ENCODE peak calls at places on chromosomes 12 and 14, in ten cellular contexts. One of them, this sample, is unnamed.
A peak's percentile ranks its signal among the peaks of the same experiment; 100 is the strongest.

GRCh38 chr12:9143137-9143536 is 27.4 kb upstream of the A2M start:
- DNase-seq in gastrocnemius medialis: no peak
- DNase-seq in SJSA1: no peak
- DNase-seq in NT2/D1: no peak
- DNase-seq in naive thymus-derived CD4-positive, alpha-beta T cell: no peak
- DNase-seq in upper lobe of right lung: no peak
- DNase-seq in right atrium auricular region: no peak
- DNase-seq in A549: no peak
- DNase-seq in right cardiac atrium: no peak
- DNase-seq in mammary epithelial cell: no peak
- DNase-seq in this sample: no peak

GRCh38 chr12:50218386-50218785 is 51.2 kb upstream of the CERS5 start:
- DNase-seq in upper lobe of right lung: no peak
- DNase-seq in gastrocnemius medialis: no peak
- DNase-seq in SJSA1: peak; percentile 69
- DNase-seq in right cardiac atrium: no peak
- DNase-seq in A549: no peak
- DNase-seq in NT2/D1: no peak
- DNase-seq in right atrium auricular region: no peak
- DNase-seq in mammary epithelial cell: peak; percentile 86
- DNase-seq in naive thymus-derived CD4-positive, alpha-beta T cell: no peak
- DNase-seq in this sample: no peak

GRCh38 chr14:95206534-95206933 is 49.2 kb upstream of the DICER1 start:
- DNase-seq in right atrium auricular region: no peak
- DNase-seq in NT2/D1: no peak
- DNase-seq in upper lobe of right lung: no peak
- DNase-seq in gastrocnemius medialis: no peak
- DNase-seq in SJSA1: no peak
- DNase-seq in A549: no peak
- DNase-seq in naive thymus-derived CD4-positive, alpha-beta T cell: no peak
- DNase-seq in right cardiac atrium: no peak
- DNase-seq in mammary epithelial cell: no peak
- DNase-seq in this sample: no peak

GRCh38 chr12:105474672-105475071 is 144.2 kb downstream of the C12orf75 start:
- DNase-seq in upper lobe of right lung: no peak
- DNase-seq in right atrium auricular region: no peak
- DNase-seq in gastrocnemius medialis: no peak
- DNase-seq in A549: no peak
- DNase-seq in right cardiac atrium: no peak
- DNase-seq in mammary epithelial cell: peak; percentile 87
- DNase-seq in NT2/D1: no peak
- DNase-seq in SJSA1: no peak
- DNase-seq in naive thymus-derived CD4-positive, alpha-beta T cell: no peak
- DNase-seq in this sample: no peak

GRCh38 chr14:104460920-104461651 is 118.5 kb upstream of the C14orf180 start:
- DNase-seq in right cardiac atrium: peak; percentile 66
- DNase-seq in A549: no peak
- DNase-seq in upper lobe of right lung: no peak
- DNase-seq in NT2/D1: no peak
- DNase-seq in mammary epithelial cell: no peak
- DNase-seq in naive thymus-derived CD4-positive, alpha-beta T cell: no peak
- DNase-seq in right atrium auricular region: peak; percentile 53
- DNase-seq in SJSA1: no peak
- DNase-seq in gastrocnemius medialis: no peak
- DNase-seq in this sample: no peak

GRCh38 chr12:7075931-7076330 is 15.4 kb downstream of the C1S start:
- DNase-seq in gastrocnemius medialis: no peak
- DNase-seq in right cardiac atrium: no peak
- DNase-seq in SJSA1: no peak
- DNase-seq in upper lobe of right lung: no peak
- DNase-seq in A549: no peak
- DNase-seq in mammary epithelial cell: no peak
- DNase-seq in right atrium auricular region: no peak
- DNase-seq in NT2/D1: no peak
- DNase-seq in naive thymus-derived CD4-positive, alpha-beta T cell: no peak
- DNase-seq in this sample: no peak

GRCh38 chr12:57087689-57088441 is 1.0 kb upstream of the NAB2 start:
- DNase-seq in SJSA1: peak; percentile 94
- DNase-seq in NT2/D1: no peak
- DNase-seq in A549: peak; percentile 78
- DNase-seq in mammary epithelial cell: peak; percentile 93
- DNase-seq in right cardiac atrium: peak; percentile 96
- DNase-seq in naive thymus-derived CD4-positive, alpha-beta T cell: peak; percentile 70
- DNase-seq in right atrium auricular region: peak; percentile 89
- DNase-seq in gastrocnemius medialis: peak; percentile 81
- DNase-seq in upper lobe of right lung: peak; percentile 97
- DNase-seq in this sample: peak; percentile 86

GRCh38 chr12:120194534-120195395 is at the start of gene GCN1:
- DNase-seq in A549: peak; percentile 76
- DNase-seq in SJSA1: peak; percentile 75
- DNase-seq in right atrium auricular region: peak; percentile 79
- DNase-seq in naive thymus-derived CD4-positive, alpha-beta T cell: peak; percentile 77
- DNase-seq in gastrocnemius medialis: peak; percentile 84
- DNase-seq in mammary epithelial cell: peak; percentile 84
- DNase-seq in NT2/D1: peak; percentile 74
- DNase-seq in right cardiac atrium: peak; percentile 94
- DNase-seq in upper lobe of right lung: peak; percentile 94
- DNase-seq in this sample: peak; percentile 64

GRCh38 chr14:90438841-90439240 is 42.0 kb downstream of the CALM1 start:
- DNase-seq in SJSA1: no peak
- DNase-seq in NT2/D1: no peak
- DNase-seq in A549: no peak
- DNase-seq in right atrium auricular region: no peak
- DNase-seq in gastrocnemius medialis: no peak
- DNase-seq in naive thymus-derived CD4-positive, alpha-beta T cell: no peak
- DNase-seq in upper lobe of right lung: no peak
- DNase-seq in mammary epithelial cell: no peak
- DNase-seq in right cardiac atrium: no peak
- DNase-seq in this sample: no peak

GRCh38 chr14:90443161-90444076 is 46.6 kb downstream of the CALM1 start:
- DNase-seq in gastrocnemius medialis: no peak
- DNase-seq in right cardiac atrium: no peak
- DNase-seq in mammary epithelial cell: peak; percentile 56
- DNase-seq in NT2/D1: no peak
- DNase-seq in naive thymus-derived CD4-positive, alpha-beta T cell: peak; percentile 2
- DNase-seq in SJSA1: no peak
- DNase-seq in upper lobe of right lung: peak; percentile 28
- DNase-seq in A549: no peak
- DNase-seq in right atrium auricular region: no peak
- DNase-seq in this sample: no peak

GRCh38 chr14:90444077-90444696 is 47.4 kb downstream of the CALM1 start:
- DNase-seq in NT2/D1: no peak
- DNase-seq in mammary epithelial cell: peak; percentile 98
- DNase-seq in upper lobe of right lung: peak; percentile 89
- DNase-seq in right atrium auricular region: no peak
- DNase-seq in gastrocnemius medialis: peak; percentile 58
- DNase-seq in A549: no peak
- DNase-seq in naive thymus-derived CD4-positive, alpha-beta T cell: no peak
- DNase-seq in SJSA1: no peak
- DNase-seq in right cardiac atrium: no peak
- DNase-seq in this sample: no peak

GRCh38 chr14:90440592-90440991 is 43.8 kb downstream of the CALM1 start:
- DNase-seq in naive thymus-derived CD4-positive, alpha-beta T cell: no peak
- DNase-seq in gastrocnemius medialis: no peak
- DNase-seq in A549: no peak
- DNase-seq in right cardiac atrium: no peak
- DNase-seq in NT2/D1: no peak
- DNase-seq in upper lobe of right lung: no peak
- DNase-seq in mammary epithelial cell: no peak
- DNase-seq in SJSA1: no peak
- DNase-seq in right atrium auricular region: no peak
- DNase-seq in this sample: no peak

DNA sequence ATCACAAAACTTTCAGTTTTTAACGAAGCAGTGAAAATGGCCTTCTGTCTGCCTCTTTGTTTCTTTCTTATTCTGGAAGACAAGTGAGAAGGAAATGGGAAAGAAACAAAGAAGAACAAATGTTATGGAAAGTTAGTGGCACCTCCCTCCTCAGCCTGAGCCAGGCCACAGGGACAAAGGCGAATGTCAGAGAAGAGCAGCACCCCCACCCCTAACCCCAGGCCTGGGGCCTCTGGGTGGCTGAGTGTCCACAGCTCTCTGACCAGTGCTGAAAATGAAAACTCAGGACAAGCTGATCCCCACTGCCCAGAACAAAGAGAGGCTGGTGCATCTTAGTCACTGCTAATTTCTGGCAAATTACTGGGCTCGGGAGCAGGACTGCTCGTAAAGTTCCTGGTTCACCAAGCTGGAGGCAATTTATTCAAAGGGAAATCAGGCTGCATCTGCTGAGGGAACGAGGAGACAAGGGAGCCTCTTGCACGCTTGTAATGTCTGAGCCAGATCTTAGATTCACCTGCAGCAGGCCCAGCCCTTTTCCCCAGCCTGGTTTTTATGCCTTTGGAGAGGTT is 43.1 kb downstream of the CALM1 start:
- DNase-seq in right atrium auricular region: no peak
- DNase-seq in NT2/D1: peak; percentile 44
- DNase-seq in naive thymus-derived CD4-positive, alpha-beta T cell: no peak
- DNase-seq in A549: no peak
- DNase-seq in SJSA1: no peak
- DNase-seq in gastrocnemius medialis: no peak
- DNase-seq in right cardiac atrium: no peak
- DNase-seq in upper lobe of right lung: no peak
- DNase-seq in mammary epithelial cell: peak; percentile 13
- DNase-seq in this sample: no peak
- H3K4me1 ChIP-seq in right atrium auricular region: no peaks in the 10 kb centered on the region
- H3K4me1 ChIP-seq in NT2/D1: peaks cover 5% of the 10 kb centered on the region
- H3K4me1 ChIP-seq in naive thymus-derived CD4-positive, alpha-beta T cell: no peaks in the 10 kb centered on the region
- H3K4me1 ChIP-seq in A549: peaks cover 9% of the 10 kb centered on the region
- H3K4me1 ChIP-seq in SJSA1: no peaks in the 10 kb centered on the region
- H3K4me1 ChIP-seq in gastrocnemius medialis: peaks cover 11% of the 10 kb centered on the region
- H3K4me1 ChIP-seq in right cardiac atrium: no peaks in the 10 kb centered on the region
- H3K4me1 ChIP-seq in upper lobe of right lung: no peaks in the 10 kb centered on the region
- H3K4me1 ChIP-seq in mammary epithelial cell: peaks cover 38% of the 10 kb centered on the region
- H3K4me1 ChIP-seq in this sample: no peaks in the 10 kb centered on the region

GRCh38 chr12:128820253-128820652 is 3.5 kb downstream of the SLC15A4 start:
- DNase-seq in A549: no peak
- DNase-seq in right cardiac atrium: no peak
- DNase-seq in upper lobe of right lung: no peak
- DNase-seq in right atrium auricular region: no peak
- DNase-seq in mammary epithelial cell: no peak
- DNase-seq in SJSA1: no peak
- DNase-seq in naive thymus-derived CD4-positive, alpha-beta T cell: no peak
- DNase-seq in gastrocnemius medialis: no peak
- DNase-seq in NT2/D1: no peak
- DNase-seq in this sample: no peak

GRCh38 chr12:128819293-128820144 is 4.2 kb downstream of the SLC15A4 start:
- DNase-seq in upper lobe of right lung: no peak
- DNase-seq in naive thymus-derived CD4-positive, alpha-beta T cell: no peak
- DNase-seq in gastrocnemius medialis: peak; percentile 56
- DNase-seq in right cardiac atrium: no peak
- DNase-seq in right atrium auricular region: no peak
- DNase-seq in SJSA1: no peak
- DNase-seq in A549: no peak
- DNase-seq in mammary epithelial cell: no peak
- DNase-seq in NT2/D1: no peak
- DNase-seq in this sample: no peak

GRCh38 chr12:128823216-128823915 is 392 bp downstream of the SLC15A4 start:
- DNase-seq in right cardiac atrium: peak; percentile 64
- DNase-seq in gastrocnemius medialis: peak; percentile 51
- DNase-seq in A549: peak; percentile 40
- DNase-seq in naive thymus-derived CD4-positive, alpha-beta T cell: no peak
- DNase-seq in upper lobe of right lung: peak; percentile 75
- DNase-seq in mammary epithelial cell: peak; percentile 48
- DNase-seq in SJSA1: no peak
- DNase-seq in right atrium auricular region: no peak
- DNase-seq in NT2/D1: peak; percentile 16
- DNase-seq in this sample: no peak

GRCh38 chr12:128818065-128819022 is 5.4 kb downstream of the SLC15A4 start:
- DNase-seq in right atrium auricular region: no peak
- DNase-seq in right cardiac atrium: peak; percentile 69
- DNase-seq in NT2/D1: no peak
- DNase-seq in A549: no peak
- DNase-seq in naive thymus-derived CD4-positive, alpha-beta T cell: no peak
- DNase-seq in gastrocnemius medialis: no peak
- DNase-seq in SJSA1: no peak
- DNase-seq in upper lobe of right lung: no peak
- DNase-seq in mammary epithelial cell: peak; percentile 27
- DNase-seq in this sample: no peak

GRCh38 chr12:128820723-128821432 is 2.9 kb downstream of the SLC15A4 start:
- DNase-seq in gastrocnemius medialis: peak; percentile 88
- DNase-seq in right atrium auricular region: no peak
- DNase-seq in NT2/D1: no peak
- DNase-seq in naive thymus-derived CD4-positive, alpha-beta T cell: no peak
- DNase-seq in upper lobe of right lung: no peak
- DNase-seq in mammary epithelial cell: no peak
- DNase-seq in A549: no peak
- DNase-seq in SJSA1: no peak
- DNase-seq in right cardiac atrium: peak; percentile 64
- DNase-seq in this sample: peak; percentile 38
- H3K4me1 ChIP-seq in gastrocnemius medialis: peaks cover 77% of the 10 kb centered on the region
- H3K4me1 ChIP-seq in right atrium auricular region: peaks cover 71% of the 10 kb centered on the region
- H3K4me1 ChIP-seq in NT2/D1: peaks cover 10% of the 10 kb centered on the region
- H3K4me1 ChIP-seq in naive thymus-derived CD4-positive, alpha-beta T cell: peaks cover 21% of the 10 kb centered on the region
- H3K4me1 ChIP-seq in upper lobe of right lung: peaks cover 65% of the 10 kb centered on the region
- H3K4me1 ChIP-seq in mammary epithelial cell: peaks cover 34% of the 10 kb centered on the region
- H3K4me1 ChIP-seq in A549: peaks cover 22% of the 10 kb centered on the region
- H3K4me1 ChIP-seq in SJSA1: peaks cover 39% of the 10 kb centered on the region
- H3K4me1 ChIP-seq in right cardiac atrium: peaks cover 9% of the 10 kb centered on the region
- H3K4me1 ChIP-seq in this sample: peaks cover 76% of the 10 kb centered on the region

DNA sequence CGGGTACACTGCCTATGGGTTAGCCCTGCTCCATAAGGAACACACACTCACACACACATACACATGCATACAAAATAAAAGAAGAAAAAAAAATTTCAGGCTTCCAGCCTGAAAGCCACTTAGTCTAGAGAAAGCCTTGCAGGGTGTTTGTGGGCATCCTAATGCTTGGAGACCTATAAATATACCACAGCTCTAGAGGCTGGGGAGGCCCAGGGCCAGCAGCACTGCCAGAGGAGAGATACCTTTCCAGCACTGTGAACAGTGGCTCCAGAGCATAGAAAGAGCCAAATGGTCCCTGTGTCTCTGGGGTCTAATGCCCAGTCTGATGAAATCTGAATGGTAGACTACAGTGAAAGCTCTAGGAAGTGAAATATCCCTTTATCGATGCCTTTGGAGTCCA is 12.9 kb downstream of the FAM161B start:
- DNase-seq in naive thymus-derived CD4-positive, alpha-beta T cell: no peak
- DNase-seq in SJSA1: no peak
- DNase-seq in A549: no peak
- DNase-seq in right atrium auricular region: no peak
- DNase-seq in gastrocnemius medialis: no peak
- DNase-seq in upper lobe of right lung: no peak
- DNase-seq in NT2/D1: no peak
- DNase-seq in right cardiac atrium: no peak
- DNase-seq in mammary epithelial cell: no peak
- DNase-seq in this sample: no peak
- H3K4me1 ChIP-seq in naive thymus-derived CD4-positive, alpha-beta T cell: no peaks in the 10 kb centered on the region
- H3K4me1 ChIP-seq in SJSA1: no peaks in the 10 kb centered on the region
- H3K4me1 ChIP-seq in A549: peaks cover 3% of the 10 kb centered on the region
- H3K4me1 ChIP-seq in right atrium auricular region: no peaks in the 10 kb centered on the region
- H3K4me1 ChIP-seq in gastrocnemius medialis: peaks cover 3% of the 10 kb centered on the region
- H3K4me1 ChIP-seq in upper lobe of right lung: no peaks in the 10 kb centered on the region
- H3K4me1 ChIP-seq in NT2/D1: no peaks in the 10 kb centered on the region
- H3K4me1 ChIP-seq in right cardiac atrium: no peaks in the 10 kb centered on the region
- H3K4me1 ChIP-seq in mammary epithelial cell: no peaks in the 10 kb centered on the region
- H3K4me1 ChIP-seq in this sample: no peaks in the 10 kb centered on the region

DNA sequence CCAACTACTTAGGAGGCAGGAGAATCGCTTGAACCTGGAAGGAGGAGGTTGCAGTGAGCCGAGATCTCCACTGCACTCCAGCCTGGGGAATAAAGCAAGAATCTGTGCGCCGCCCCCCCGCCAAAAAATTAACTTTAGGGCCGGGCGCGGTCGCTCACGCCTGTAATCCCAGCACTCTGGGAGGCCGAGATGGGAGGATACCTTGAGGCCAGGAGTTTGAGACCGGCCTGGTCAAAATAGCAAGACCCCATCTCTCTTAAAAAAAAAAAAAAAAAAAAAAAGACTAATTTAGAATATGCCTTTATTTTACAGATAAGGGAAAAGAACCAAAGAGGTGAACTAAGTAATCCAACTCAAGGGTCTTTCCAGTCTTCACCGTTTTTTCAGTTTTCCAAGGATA is 1.2 kb downstream of the KANSL2 start:
- DNase-seq in A549: no peak
- DNase-seq in SJSA1: no peak
- DNase-seq in naive thymus-derived CD4-positive, alpha-beta T cell: no peak
- DNase-seq in right cardiac atrium: no peak
- DNase-seq in gastrocnemius medialis: no peak
- DNase-seq in mammary epithelial cell: no peak
- DNase-seq in upper lobe of right lung: no peak
- DNase-seq in NT2/D1: no peak
- DNase-seq in right atrium auricular region: no peak
- DNase-seq in this sample: no peak
- H3K4me1 ChIP-seq in A549: peaks cover 32% of the 10 kb centered on the region
- H3K4me1 ChIP-seq in SJSA1: peaks cover 14% of the 10 kb centered on the region
- H3K4me1 ChIP-seq in naive thymus-derived CD4-positive, alpha-beta T cell: peaks cover 38% of the 10 kb centered on the region
- H3K4me1 ChIP-seq in right cardiac atrium: peaks cover 4% of the 10 kb centered on the region
- H3K4me1 ChIP-seq in gastrocnemius medialis: peaks cover 55% of the 10 kb centered on the region
- H3K4me1 ChIP-seq in mammary epithelial cell: peaks cover 32% of the 10 kb centered on the region
- H3K4me1 ChIP-seq in upper lobe of right lung: peaks cover 42% of the 10 kb centered on the region
- H3K4me1 ChIP-seq in NT2/D1: peaks cover 3% of the 10 kb centered on the region
- H3K4me1 ChIP-seq in right atrium auricular region: peaks cover 45% of the 10 kb centered on the region
- H3K4me1 ChIP-seq in this sample: no peaks in the 10 kb centered on the region

This sample was measured in tibial nerve.